ENCODE peak calls at places on chromosome 1, in nine cellular contexts. F is ascending aorta, S is H1, V is mammary epithelial cell, T is upper lobe of right lung, K is A549, U is gastrocnemius medialis, I is psoas muscle, J is RWPE2. D is an unnamed sample.

GRCh38 chr1:26094677-26095383 is 16.8 kb upstream of the PDIK1L start:
- DNase-seq in F (no peak), S (peak; percentile 76), V (no peak), T (no peak), K (no peak), U (peak; percentile 77), I (peak; percentile 81), J (no peak), D (no peak)

GRCh38 chr1:116853680-116854191 is 56.0 kb upstream of the PTGFRN start:
- DNase-seq in F (no peak), S (peak; percentile 52), V (peak; percentile 83), T (no peak), K (peak; percentile 82), U (no peak), I (no peak), J (no peak), D (no peak)

GRCh38 chr1:212915245-212916091 is 34.9 kb upstream of the VASH2 start:
- DNase-seq in F (no peak), S (peak; percentile 56), V (no peak), T (no peak), K (peak; percentile 96), U (no peak), I (no peak), J (no peak), D (no peak)

GRCh38 chr1:212467843-212468482 is 35.2 kb downstream of the NENF start:
- DNase-seq in F (no peak), S (no peak), V (peak; percentile 14), T (peak; percentile 25), K (peak; percentile 23), U (no peak), I (no peak), J (no peak), D (no peak)

GRCh38 chr1:1221887-1222574 is 8.1 kb upstream of the TNFRSF4 start:
- DNase-seq in F (no peak), S (no peak), V (no peak), T (no peak), K (no peak), U (no peak), I (no peak), J (no peak), D (no peak)

GRCh38 chr1:219041141-219041540 is 132.5 kb upstream of the LYPLAL1 start:
- DNase-seq in F (no peak), S (no peak), V (peak; percentile 19), T (no peak), K (no peak), U (no peak), I (no peak), J (no peak), D (no peak)

GRCh38 chr1:34404837-34405236 is 228.1 kb downstream of the C1orf94 start:
- DNase-seq in F (no peak), S (peak; percentile 14), V (no peak), T (no peak), K (no peak), U (no peak), I (no peak), J (no peak), D (no peak)

GRCh38 chr1:199226163-199226562 is 587.3 kb downstream of the PTPRC start:
- DNase-seq in F (no peak), S (no peak), V (peak; percentile 72), T (no peak), K (no peak), U (no peak), I (no peak), J (no peak), D (no peak)

GRCh38 chr1:228940526-228940925 is 205.2 kb downstream of the RHOU start:
- DNase-seq in F (no peak), S (no peak), V (no peak), T (no peak), K (no peak), U (no peak), I (no peak), J (no peak), D (no peak)

GRCh38 chr1:33099290-33100118 is 18.6 kb downstream of the AZIN2 start:
- DNase-seq in F (peak; percentile 31), S (peak; percentile 52), V (peak; percentile 100), T (no peak), K (no peak), U (no peak), I (no peak), J (peak; percentile 98), D (peak; percentile 57)

DNA sequence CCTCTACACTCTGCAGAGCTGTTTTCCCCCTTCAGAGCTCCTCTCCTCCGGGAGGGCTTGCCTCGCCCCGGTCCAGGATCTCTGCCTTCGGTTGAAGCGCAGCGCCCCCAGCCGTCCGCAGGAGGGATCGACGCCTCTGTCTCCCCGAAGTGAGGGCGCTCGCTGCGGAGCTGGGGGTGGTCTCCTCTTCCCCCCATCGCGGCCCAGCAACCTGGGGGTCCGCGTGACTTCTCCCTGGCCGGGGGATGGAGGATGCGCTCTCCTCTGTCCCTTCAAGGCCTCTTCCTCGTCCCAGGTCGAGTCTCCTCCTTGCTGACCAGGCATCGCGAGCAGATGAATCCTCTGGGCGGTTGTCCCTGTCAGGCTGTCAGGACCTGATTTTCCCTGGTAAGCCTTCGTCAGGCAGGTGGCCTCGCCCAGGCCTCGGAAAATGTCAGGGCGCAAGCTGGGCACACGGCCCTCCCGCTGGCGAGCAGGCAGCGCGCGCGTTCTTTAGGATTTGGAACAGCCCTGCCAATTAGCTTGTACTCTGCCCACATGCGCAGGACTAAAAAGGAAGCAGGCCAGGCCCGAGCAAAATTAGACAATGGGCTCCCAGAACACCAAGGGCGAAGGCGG is 90.5 kb downstream of the EDEM3 start:
- DNase-seq in F (no peak), S (peak; percentile 94), V (peak; percentile 43), T (peak; percentile 88), K (peak; percentile 56), U (peak; percentile 69), I (peak; percentile 90), J (no peak), D (peak; percentile 77)
- H3K4me3 ChIP-seq in F (peak overlapping the region; percentile 55), S (peak overlapping the region; percentile 31), V (peak overlapping the region; percentile 40), T (no peak overlapping the region), K (peak overlapping the region; percentile 25), U (peak overlapping the region; percentile 42), I (peak overlapping the region; percentile 67), J (peak overlapping the region; percentile 9), D (peak overlapping the region; percentile 9)

GRCh38 chr1:46303038-46303871 is at the start of the genes LRRC41 and UQCRH:
- DNase-seq in F (peak; percentile 85), S (peak; percentile 97), V (peak; percentile 93), T (peak; percentile 97), K (peak; percentile 98), U (peak; percentile 95), I (peak; percentile 98), J (peak; percentile 93), D (peak; percentile 92)

GRCh38 chr1:46301406-46302090 is 1.9 kb downstream of the LRRC41 start:
- DNase-seq in F (no peak), S (peak; percentile 53), V (peak; percentile 48), T (peak; percentile 85), K (peak; percentile 44), U (peak; percentile 22), I (peak; percentile 74), J (no peak), D (peak; percentile 14)

GRCh38 chr1:46300673-46301405 is 2.6 kb downstream of the LRRC41 start:
- DNase-seq in F (no peak), S (no peak), V (peak; percentile 26), T (no peak), K (no peak), U (no peak), I (no peak), J (no peak), D (no peak)

GRCh38 chr1:46303872-46304326 is 401 bp downstream of the UQCRH start:
- DNase-seq in F (no peak), S (no peak), V (no peak), T (no peak), K (no peak), U (no peak), I (no peak), J (no peak), D (no peak)

DNA sequence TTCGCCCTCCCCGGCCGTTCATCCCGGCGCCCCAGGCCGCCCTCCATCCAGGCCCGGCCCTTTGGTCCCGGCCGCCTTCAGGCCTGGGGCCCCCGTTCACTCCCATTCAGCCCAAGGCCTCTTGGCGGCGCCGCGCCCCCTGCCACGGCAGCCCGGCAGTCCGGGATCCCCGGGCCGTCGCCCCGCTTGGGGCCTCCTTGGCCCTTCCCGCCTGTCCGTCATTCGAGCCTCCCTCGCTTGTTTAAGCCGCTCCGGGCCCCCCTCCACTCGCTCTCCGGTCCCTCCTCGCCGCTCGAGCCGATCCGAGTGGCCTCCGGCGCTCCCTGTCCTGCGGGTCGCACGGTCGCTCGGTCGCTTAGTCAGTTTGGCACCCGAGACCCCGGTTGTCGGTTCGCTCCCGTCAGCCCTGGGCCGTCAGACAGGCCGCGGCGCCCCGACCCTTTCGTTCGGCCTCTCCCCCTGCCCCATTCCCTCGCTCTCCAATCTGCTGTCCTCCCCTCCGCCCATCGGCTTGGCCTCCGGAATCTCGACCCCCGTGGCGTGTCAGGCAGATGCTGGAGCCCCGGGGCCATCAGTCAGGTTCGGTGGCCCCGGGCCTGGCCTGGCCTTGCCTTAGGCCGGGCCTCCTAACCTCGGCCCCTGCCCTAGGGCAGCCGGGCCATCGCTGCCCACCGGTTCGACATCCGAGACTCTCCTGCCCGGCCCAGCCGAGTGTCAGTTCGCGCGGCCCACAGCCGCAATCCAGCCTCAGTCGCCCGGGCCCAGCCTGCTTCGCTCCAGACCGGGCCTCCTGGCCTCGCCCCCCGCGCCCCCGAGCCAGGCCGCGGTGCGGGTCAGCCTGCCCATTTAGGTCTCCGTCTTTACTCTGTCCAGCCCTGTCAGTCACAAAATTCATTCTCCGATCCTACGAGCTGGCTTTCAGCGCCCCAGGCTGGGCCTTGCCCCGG is 1.1 kb downstream of the LRRC41 start:
- DNase-seq in F (no peak), S (peak; percentile 79), V (peak; percentile 31), T (peak; percentile 76), K (peak; percentile 36), U (peak; percentile 13), I (peak; percentile 69), J (no peak), D (peak; percentile 29)
- TF ChIP-seq CTCF in F (peak; percentile 41), S (peak; percentile 28), V (peak; percentile 21), T (peak; percentile 25), K (no peak), U (no peak), I (peak; percentile 24), J (no peak), D (no peak)

DNA sequence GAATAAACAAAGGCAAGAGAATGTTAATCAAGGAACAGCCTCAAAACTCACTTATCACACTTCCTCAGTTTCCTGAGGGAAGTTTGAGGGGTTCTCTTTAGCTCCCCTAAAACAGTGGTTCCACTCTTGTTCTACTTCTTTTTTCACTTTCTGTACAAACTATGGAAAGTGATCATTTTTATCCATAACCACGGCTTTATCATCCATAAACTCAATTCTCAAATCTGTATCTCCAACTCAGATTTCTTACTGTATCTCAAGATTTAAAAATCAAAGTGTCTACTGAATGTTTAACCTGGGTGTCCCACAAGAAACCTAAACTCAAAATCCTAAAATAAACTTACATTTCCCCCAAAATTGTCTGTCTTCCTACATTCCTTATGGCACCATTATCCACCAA is 3.9 kb downstream of the PFDN2 start:
- DNase-seq in F (no peak), S (no peak), V (no peak), T (no peak), K (no peak), U (no peak), I (no peak), J (no peak), D (no peak)
- H3K27ac ChIP-seq in F (no peak overlapping the region), S (no peak overlapping the region), V (peak overlapping the region; percentile 40), T (no peak overlapping the region), K (peak overlapping the region; percentile 97), U (no peak overlapping the region), I (peak overlapping the region; percentile 7), J (peak overlapping the region; percentile 75), D (no peak overlapping the region)

DNA sequence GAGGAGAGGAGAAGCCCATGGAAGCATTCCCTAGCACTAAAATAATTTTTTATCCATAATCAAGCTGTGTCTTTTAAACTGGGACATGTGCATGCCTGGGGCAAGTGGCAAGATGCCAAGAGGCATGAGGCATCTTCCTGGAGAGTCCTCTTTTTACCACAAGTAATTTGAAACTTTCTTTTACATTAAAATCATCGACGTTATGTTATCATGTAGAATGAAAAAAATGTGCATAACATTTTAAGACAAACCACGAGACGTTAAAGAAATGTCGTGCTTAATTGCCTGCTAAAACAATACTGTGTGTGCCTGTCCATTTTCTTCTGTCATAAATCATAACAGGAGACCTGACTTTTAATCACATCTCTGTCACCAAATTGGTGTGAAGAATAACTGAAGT is 1.5 kb downstream of the STYXL2 start:
- DNase-seq in F (no peak), S (no peak), V (peak; percentile 84), T (no peak), K (no peak), U (no peak), I (no peak), J (peak; percentile 73), D (no peak)
- H3K4me3 ChIP-seq in F (peak overlapping the region; percentile 63), S (no peak overlapping the region), V (no peak overlapping the region), T (no peak overlapping the region), K (no peak overlapping the region), U (peak overlapping the region; percentile 63), I (peak overlapping the region; percentile 79), J (no peak overlapping the region), D (no peak overlapping the region)

D was measured in tibial nerve.